ENCODE peak calls at places on chromosomes 13 and 19, in five cellular contexts. U, Y, X, Z and T are unnamed samples.
A peak's percentile ranks its signal among the peaks of the same experiment; 100 is the strongest.

GRCh38 chr13:62512194-62513141 is 1096.8 kb upstream of the PCDH20 start:
- DNase-seq in U (peak; percentile 59), Y (peak; percentile 73), X (peak; percentile 8), Z (peak; percentile 1), T (peak; percentile 74)

GRCh38 chr13:43720780-43721397 is 65.9 kb downstream of the ENOX1 start:
- DNase-seq in U (no peak), Y (no peak), X (no peak), Z (no peak), T (no peak)

GRCh38 chr13:39554371-39554770 is 48.6 kb downstream of the LHFPL6 start:
- DNase-seq in U (no peak), Y (no peak), X (no peak), Z (no peak), T (no peak)

GRCh38 chr13:113930711-113931637 is 42.9 kb downstream of the C13orf46 start:
- DNase-seq in U (no peak), Y (peak; percentile 21), X (no peak), Z (no peak), T (no peak)

GRCh38 chr19:46466536-46467199 is 4.7 kb downstream of the PNMA8A start:
- DNase-seq in U (no peak), Y (no peak), X (no peak), Z (no peak), T (no peak)

GRCh38 chr19:15265849-15266248 is 33.6 kb upstream of the EPHX3 start:
- DNase-seq in U (no peak), Y (no peak), X (no peak), Z (no peak), T (no peak)

GRCh38 chr13:24253520-24254150 is 55.7 kb upstream of the C1QTNF9 start:
- DNase-seq in U (no peak), Y (no peak), X (no peak), Z (no peak), T (no peak)

GRCh38 chr19:33905473-33905936 is 108.8 kb downstream of the KCTD15 start:
- DNase-seq in U (peak; percentile 74), Y (peak; percentile 60), X (no peak), Z (no peak), T (peak; percentile 68)

GRCh38 chr19:47618771-47619170 is 9.8 kb downstream of the BICRA start:
- DNase-seq in U (no peak), Y (no peak), X (no peak), Z (no peak), T (no peak)

GRCh38 chr19:934865-935422 is 9.1 kb downstream of the ARID3A start:
- DNase-seq in U (no peak), Y (no peak), X (no peak), Z (no peak), T (no peak)

GRCh38 chr13:99228737-99229691 is 28.4 kb downstream of the UBAC2 start:
- DNase-seq in U (no peak), Y (no peak), X (no peak), Z (no peak), T (no peak)

GRCh38 chr13:72839831-72840426 is 58.0 kb downstream of the PIBF1 start:
- DNase-seq in U (peak; percentile 72), Y (peak; percentile 54), X (peak; percentile 52), Z (peak; percentile 50), T (peak; percentile 75)

GRCh38 chr19:58317481-58318072 is 9.2 kb upstream of the ZSCAN22 start:
- DNase-seq in U (no peak), Y (no peak), X (no peak), Z (no peak), T (peak; percentile 69)

GRCh38 chr13:44243198-44243852 is 130.3 kb upstream of the SERP2 start:
- DNase-seq in U (peak; percentile 97), Y (peak; percentile 82), X (no peak), Z (peak; percentile 63), T (peak; percentile 81)

GRCh38 chr19:16087940-16088339 is 11.6 kb downstream of the TPM4 start:
- DNase-seq in U (no peak), Y (no peak), X (no peak), Z (no peak), T (no peak)

GRCh38 chr19:41569481-41570150 is 6.3 kb upstream of the CEACAM21 start:
- DNase-seq in U (no peak), Y (no peak), X (no peak), Z (no peak), T (peak; percentile 21)

GRCh38 chr13:77034883-77035282 is 7.9 kb upstream of the FBXL3 start:
- DNase-seq in U (no peak), Y (no peak), X (no peak), Z (no peak), T (no peak)

GRCh38 chr13:27354379-27354778 is 70.0 kb upstream of the GTF3A start:
- DNase-seq in U (no peak), Y (no peak), X (no peak), Z (no peak), T (no peak)

GRCh38 chr19:11860721-11861120 is 12.2 kb downstream of the ZNF439 start:
- DNase-seq in U (no peak), Y (no peak), X (no peak), Z (no peak), T (no peak)